ENCODE peak calls at places on chromosome 13, in five cellular contexts. Q is sigmoid colon, H is transverse colon, Y is K562, W is HL-60. O is an unnamed sample.

GRCh38 chr13:66656050-66656449 is 574.1 kb downstream of the PCDH9 start:
- DNase-seq in Q (no peak), H (no peak), Y (no peak), W (no peak), O (no peak)

GRCh38 chr13:39567569-39567968 is 35.4 kb downstream of the LHFPL6 start:
- DNase-seq in Q (no peak), H (no peak), Y (no peak), W (no peak), O (no peak)

GRCh38 chr13:21010621-21011020 is 50.8 kb downstream of the LATS2 start:
- DNase-seq in Q (no peak), H (no peak), Y (peak; percentile 68), W (no peak), O (no peak)

GRCh38 chr13:20171364-20171763 is 10.5 kb upstream of the GJA3 start:
- DNase-seq in Q (no peak), H (no peak), Y (no peak), W (no peak), O (no peak)

GRCh38 chr13:57636811-57637210 is 5.3 kb downstream of the PCDH17 start:
- DNase-seq in Q (no peak), H (no peak), Y (no peak), W (no peak), O (no peak)

GRCh38 chr13:32955881-32956594 is 60.2 kb upstream of the KL start:
- DNase-seq in Q (no peak), H (no peak), Y (no peak), W (no peak), O (no peak)

GRCh38 chr13:21324793-21325192 is 134.3 kb downstream of the ZDHHC20 start:
- DNase-seq in Q (no peak), H (no peak), Y (no peak), W (no peak), O (no peak)

GRCh38 chr13:110268061-110268460 is 38.9 kb downstream of the COL4A1 start:
- DNase-seq in Q (peak; percentile 64), H (no peak), Y (no peak), W (no peak), O (no peak)

GRCh38 chr13:67299072-67299635 is 69.0 kb upstream of the PCDH9 start:
- DNase-seq in Q (no peak), H (no peak), Y (no peak), W (no peak), O (no peak)

GRCh38 chr13:35927554-35927953 is 203.6 kb downstream of the DCLK1 start:
- DNase-seq in Q (peak; percentile 77), H (no peak), Y (no peak), W (no peak), O (peak; percentile 4)

GRCh38 chr13:39596685-39597084 is 6.3 kb downstream of the LHFPL6 start:
- DNase-seq in Q (no peak), H (no peak), Y (no peak), W (no peak), O (no peak)

GRCh38 chr13:84570831-84571230 is 688.6 kb upstream of the SLITRK1 start:
- DNase-seq in Q (no peak), H (no peak), Y (no peak), W (no peak), O (no peak)

GRCh38 chr13:76684336-76684735 is 201.9 kb downstream of the KCTD12 start:
- DNase-seq in Q (no peak), H (no peak), Y (no peak), W (no peak), O (no peak)

GRCh38 chr13:23588576-23589141 is 18.4 kb downstream of the TNFRSF19 start:
- DNase-seq in Q (no peak), H (no peak), Y (no peak), W (no peak), O (no peak)

GRCh38 chr13:97380696-97381095 is 53.3 kb upstream of the RAP2A start:
- DNase-seq in Q (no peak), H (no peak), Y (no peak), W (no peak), O (no peak)

GRCh38 chr13:91203430-91203829 is 144.1 kb upstream of the MIR17HG start:
- DNase-seq in Q (no peak), H (no peak), Y (no peak), W (no peak), O (no peak)

GRCh38 chr13:74715718-74716117 is 581.5 kb upstream of the KLF12 start:
- DNase-seq in Q (no peak), H (no peak), Y (no peak), W (no peak), O (no peak)

GRCh38 chr13:32314271-32314967 is 744 bp downstream of the ZAR1L start:
- DNase-seq in Q (peak; percentile 78), H (peak; percentile 28), Y (no peak), W (peak; percentile 98), O (no peak)

GRCh38 chr13:78160793-78161192 is 242.2 kb upstream of the EDNRB start:
- DNase-seq in Q (no peak), H (no peak), Y (no peak), W (peak; percentile 88), O (no peak)

GRCh38 chr13:30607908-30608307 is 9.8 kb upstream of the USPL1 start:
- DNase-seq in Q (no peak), H (peak; percentile 57), Y (no peak), W (peak; percentile 85), O (no peak)

GRCh38 chr13:112450118-112450517 is 74.0 kb downstream of the SPACA7 start:
- DNase-seq in Q (peak; percentile 39), H (no peak), Y (no peak), W (no peak), O (no peak)

GRCh38 chr13:26025196-26025595 is 26.6 kb downstream of the SHISA2 start:
- DNase-seq in Q (no peak), H (no peak), Y (no peak), W (no peak), O (no peak)

DNA sequence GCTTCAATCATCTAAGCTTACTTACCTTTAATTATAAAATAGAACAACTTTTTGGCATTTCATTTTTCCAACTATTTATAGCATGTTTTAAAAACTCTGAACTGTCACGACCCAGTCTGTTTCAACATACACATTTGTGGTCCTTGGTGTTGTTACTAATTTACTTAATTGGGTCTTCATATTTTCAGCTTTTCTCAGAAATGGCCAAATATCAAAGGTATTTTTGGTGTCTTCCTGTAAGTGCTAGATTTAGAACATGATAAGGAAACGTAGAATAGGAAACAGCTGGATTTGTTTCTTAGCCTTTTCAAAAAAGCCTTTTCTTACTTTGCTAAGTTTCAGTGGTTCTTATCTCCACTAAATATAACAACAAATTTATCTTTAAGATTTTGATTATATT is 11.4 kb downstream of the LPAR6 start:
- DNase-seq in Q (no peak), H (no peak), Y (no peak), W (no peak), O (no peak)
- H3K27ac ChIP-seq in Q (peak overlapping the region; percentile 60), H (peak overlapping the region; percentile 46), Y (no peak overlapping the region), W (no peak overlapping the region), O (peak overlapping the region; percentile 57)

GRCh38 chr13:42354246-42355117 is 82.5 kb downstream of the AKAP11 start:
- DNase-seq in Q (no peak), H (no peak), Y (no peak), W (no peak), O (no peak)
- TF ChIP-seq POLR2AphosphoS5 in Q (no peak), H (no peak), Y (no peak), W (no peak), O (no peak)

GRCh38 chr13:43023244-43023931 is at the start of gene DNAJC15:
- DNase-seq in Q (peak; percentile 87), H (peak; percentile 86), Y (peak; percentile 17), W (peak; percentile 73), O (peak; percentile 27)
- TF ChIP-seq CTCF in Q (no peak), H (no peak), Y (no peak), W (no peak), O (no peak)

GRCh38 chr13:45412274-45413049 is 5.7 kb downstream of the SLC25A30 start:
- DNase-seq in Q (no peak), H (no peak), Y (no peak), W (no peak), O (no peak)
- H3K27ac ChIP-seq in Q (no peak overlapping the region), H (no peak overlapping the region), Y (no peak overlapping the region), W (no peak overlapping the region), O (no peak overlapping the region)

GRCh38 chr13:49792550-49793324 is at the start of gene KPNA3:
- DNase-seq in Q (peak; percentile 98), H (peak; percentile 96), Y (peak; percentile 89), W (peak; percentile 98), O (peak; percentile 75)
- TF ChIP-seq POLR2AphosphoS5 in Q (peak; percentile 50), H (peak; percentile 90), Y (peak; percentile 42), W (peak; percentile 83), O (peak; percentile 77)

O was measured in Panc1.